ENCODE peak calls at places on chromosomes 11 and 22, in seven cellular contexts. D, C, Z, I, Q, H and O are unnamed samples.

GRCh38 chr11:130634981-130635473 is 186.6 kb downstream of the ADAMTS15 start:
- DNase-seq in Q (no peak), H (no peak), C (peak), D (no peak), Z (no peak), I (peak), O (peak)

GRCh38 chr22:17706947-17707346 is 67.3 kb downstream of the BID start:
- DNase-seq in C (no peak), Z (no peak), I (no peak), D (no peak), Q (no peak), H (no peak), O (no peak)

GRCh38 chr11:13954591-13954990 is 7.9 kb upstream of the SPON1 start:
- DNase-seq in Q (no peak), I (no peak), H (no peak), D (no peak), Z (no peak), C (no peak), O (no peak)

GRCh38 chr22:32309585-32310251 is 47.9 kb upstream of the RFPL3 start:
- DNase-seq in Q (no peak), D (no peak), C (no peak), Z (no peak), H (no peak), I (no peak), O (no peak)

GRCh38 chr11:69797156-69797555 is 22.0 kb upstream of the FGF4 start:
- DNase-seq in Z (no peak), C (no peak), H (no peak), Q (no peak), I (no peak), D (no peak), O (no peak)

GRCh38 chr11:133905677-133906156 is 51.1 kb downstream of the IGSF9B start:
- DNase-seq in D (no peak), Q (no peak), C (no peak), H (no peak), I (no peak), Z (no peak), O (no peak)

GRCh38 chr22:19903031-19903430 is 38.5 kb upstream of the COMT start:
- DNase-seq in D (no peak), Q (no peak), C (no peak), I (no peak), H (no peak), Z (no peak), O (no peak)

GRCh38 chr11:19646921-19647320 is 65.7 kb upstream of the NAV2 start:
- DNase-seq in I (peak), Z (no peak), H (no peak), Q (no peak), D (no peak), C (peak), O (no peak)

GRCh38 chr11:46238078-46238966 is 39.1 kb upstream of the CREB3L1 start:
- DNase-seq in Z (peak), H (peak), I (peak), Q (peak), D (peak), C (peak), O (no peak)

GRCh38 chr22:37183432-37184379 is 4.3 kb downstream of the C1QTNF6 start:
- DNase-seq in C (no peak), D (no peak), Z (no peak), I (peak), Q (no peak), H (peak), O (no peak)
- TF ChIP-seq CTCF in C (no peak), D (no peak), Z (no peak), I (no peak), Q (no peak), H (no peak), O (no peak)

GRCh38 chr22:38126928-38127668 is 16.6 kb upstream of the BAIAP2L2 start:
- DNase-seq in D (no peak), I (no peak), H (peak), Q (no peak), C (no peak), Z (no peak), O (no peak)
- TF ChIP-seq CTCF in D (no peak), I (no peak), H (no peak), Q (no peak), C (no peak), Z (no peak), O (no peak)

DNA sequence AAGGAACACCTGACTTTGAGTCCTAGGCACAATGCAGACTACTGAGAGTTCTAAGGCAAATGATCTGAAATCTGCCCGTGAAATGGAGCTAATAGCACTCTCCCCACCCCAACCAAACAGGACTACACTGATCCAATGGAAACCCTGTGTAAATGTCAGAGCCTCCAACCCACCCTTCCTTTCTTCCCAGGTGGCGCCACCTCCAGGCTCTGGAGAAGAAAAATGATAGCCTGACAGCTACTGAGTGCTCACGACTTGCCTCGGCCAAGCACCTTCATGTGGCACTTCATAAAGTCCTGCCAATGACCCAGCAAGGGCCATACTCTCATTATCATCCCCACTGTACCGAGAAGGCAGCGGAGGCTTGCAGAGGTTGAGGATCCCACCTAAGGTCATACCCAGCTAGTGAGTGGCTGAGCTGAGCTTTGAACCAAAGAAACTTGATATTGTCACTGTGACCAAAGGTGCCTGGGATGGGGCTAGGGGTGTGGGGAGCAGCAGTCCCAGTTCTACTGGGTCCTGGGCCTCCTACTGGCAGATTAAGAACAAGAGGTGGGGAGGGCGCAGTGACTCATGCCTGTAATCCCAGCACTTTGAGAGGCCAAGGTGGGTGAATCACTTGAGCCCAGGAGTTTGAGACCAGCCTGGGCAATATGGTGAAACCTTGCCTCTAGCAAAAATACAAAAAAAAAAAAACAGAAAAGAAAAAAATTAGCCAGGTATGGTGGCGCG is 20.5 kb downstream of the TST start:
- DNase-seq in I (no peak), C (no peak), Q (no peak), H (no peak), D (no peak), Z (no peak), O (no peak)
- TF ChIP-seq CTCF in I (no peak), C (peak), Q (no peak), H (no peak), D (no peak), Z (no peak), O (no peak)

GRCh38 chr22:33756508-33756949 is 163.7 kb downstream of the LARGE1 start:
- DNase-seq in D (no peak), H (no peak), Z (no peak), C (no peak), Q (no peak), I (no peak), O (no peak)
- TF ChIP-seq CTCF in D (no peak), H (no peak), Z (no peak), C (no peak), Q (no peak), I (no peak), O (no peak)

DNA sequence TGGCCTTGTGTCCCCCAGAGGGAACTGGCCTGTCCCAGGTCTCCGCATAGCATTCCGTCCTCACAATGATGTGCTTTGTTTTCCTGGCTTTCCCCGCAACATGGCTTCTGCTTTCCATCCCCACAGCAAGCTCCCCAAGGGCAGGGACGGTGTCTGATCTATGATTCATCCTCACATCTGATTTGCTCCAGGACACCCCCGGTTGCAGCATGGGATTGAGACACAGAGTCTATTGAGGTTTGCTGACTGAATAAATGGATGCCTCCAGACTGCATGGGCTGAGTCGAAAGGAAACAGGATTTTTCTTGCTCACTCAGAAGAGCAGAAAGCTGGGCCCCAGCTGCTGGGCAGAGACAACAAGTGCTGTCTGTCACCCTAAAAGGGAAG is 40.2 kb downstream of the LMO1 start:
- DNase-seq in I (no peak), C (peak), H (peak), Q (no peak), D (no peak), Z (no peak), O (no peak)
- TF ChIP-seq CTCF in I (no peak), C (no peak), H (no peak), Q (no peak), D (no peak), Z (no peak), O (no peak)

DNA sequence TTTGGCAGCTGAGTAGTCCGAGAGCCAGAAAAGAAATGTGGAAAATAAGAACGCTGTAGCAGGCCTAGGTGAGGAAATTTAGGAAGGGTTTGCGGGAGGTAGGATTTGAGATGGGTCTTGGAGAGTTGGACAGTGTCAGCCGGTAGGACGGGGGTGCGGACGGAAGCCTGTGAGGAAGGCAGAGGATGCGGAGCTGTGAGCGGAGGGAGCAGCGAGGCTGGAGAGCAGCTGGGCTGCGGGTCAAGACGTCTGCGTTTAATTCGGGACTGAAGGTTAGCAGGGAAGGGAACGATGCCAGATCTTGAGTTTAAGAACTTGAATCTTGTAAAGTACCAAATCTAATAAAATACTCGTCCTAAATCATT is 669 bp upstream of the TIGD3 start:
- DNase-seq in C (no peak), H (no peak), Q (peak), I (no peak), Z (no peak), D (no peak), O (no peak)
- TF ChIP-seq CTCF in C (no peak), H (no peak), Q (no peak), I (no peak), Z (no peak), D (no peak), O (no peak)

GRCh38 chr11:127247261-127247660 is 246.7 kb upstream of the KIRREL3 start:
- DNase-seq in I (no peak), D (no peak), Z (no peak), C (no peak), Q (no peak), H (no peak), O (no peak)
- TF ChIP-seq CTCF in I (no peak), D (no peak), Z (no peak), C (no peak), Q (no peak), H (no peak), O (no peak)

DNA sequence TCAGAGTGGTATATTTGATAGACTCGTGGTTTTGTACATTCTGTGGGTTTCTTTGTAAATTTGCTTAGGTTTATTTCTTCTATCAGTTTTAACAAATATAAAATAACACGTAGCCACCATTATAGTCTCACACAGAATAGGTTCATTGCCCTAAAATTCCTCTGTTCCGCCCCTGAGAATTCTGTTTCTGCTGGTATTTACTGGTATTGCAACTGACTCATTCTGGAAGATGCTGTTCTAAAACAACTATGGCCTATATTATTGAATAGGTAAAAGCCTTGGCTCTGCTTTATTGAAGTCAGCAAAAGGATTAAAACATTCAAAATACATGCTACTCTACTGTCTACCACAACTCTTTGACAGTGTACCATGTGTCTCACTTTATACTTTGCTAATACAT is 119.1 kb upstream of the CHORDC1 start:
- DNase-seq in Z (no peak), H (no peak), D (no peak), Q (no peak), C (no peak), I (no peak), O (no peak)
- TF ChIP-seq CTCF in Z (no peak), H (no peak), D (no peak), Q (no peak), C (no peak), I (no peak), O (no peak)

GRCh38 chr11:66956689-66957290 is 1.4 kb downstream of the PC start:
- DNase-seq in C (peak), I (no peak), Z (no peak), H (peak), D (peak), Q (no peak), O (no peak)
- TF ChIP-seq CTCF in C (peak), I (no peak), Z (no peak), H (no peak), D (no peak), Q (no peak), O (no peak)